ENCODE peak calls at places on chromosomes 13 and 19, in seven cellular contexts. I is spleen, J is SK-N-SH, R is fibroblast of mammary gland, L is lower lobe of right lung, Z is fibroblast of lung, E is cardiac muscle cell. X is an unnamed sample.

GRCh38 chr13:26377038-26377437 is 123.1 kb downstream of the CDK8 start:
- DNase-seq in I (no peak), L (no peak), J (peak; percentile 38), E (peak; percentile 29), R (peak; percentile 28), Z (peak; percentile 1), X (no peak)

GRCh38 chr19:34332027-34332786 is 32.8 kb upstream of the GPI start:
- DNase-seq in L (no peak), Z (no peak), I (no peak), R (no peak), J (no peak), E (no peak), X (no peak)

GRCh38 chr19:2087621-2088100 is 8.5 kb downstream of the MOB3A start:
- DNase-seq in R (no peak), Z (no peak), L (no peak), E (no peak), J (peak; percentile 12), I (peak; percentile 88), X (no peak)

GRCh38 chr13:97911311-97912138 is 42.0 kb upstream of the IPO5 start:
- DNase-seq in J (peak; percentile 14), E (peak; percentile 22), Z (peak; percentile 40), L (no peak), I (no peak), R (peak; percentile 65), X (no peak)

GRCh38 chr19:48859711-48860572 is 8.5 kb downstream of the PLEKHA4 start:
- DNase-seq in J (peak; percentile 55), E (no peak), I (no peak), R (no peak), Z (no peak), L (peak; percentile 70), X (no peak)

GRCh38 chr19:17973759-17974158 is 6.9 kb downstream of the KCNN1 start:
- DNase-seq in J (no peak), E (no peak), Z (no peak), L (no peak), I (no peak), R (no peak), X (no peak)

GRCh38 chr13:19927117-19927734 is 31.3 kb upstream of the ZMYM2 start:
- DNase-seq in E (peak; percentile 15), L (no peak), Z (peak; percentile 24), J (no peak), R (peak; percentile 57), I (no peak), X (no peak)

GRCh38 chr19:18226956-18227780 is 930 bp upstream of the PDE4C start:
- DNase-seq in L (no peak), E (no peak), Z (no peak), I (no peak), R (no peak), J (no peak), X (no peak)

GRCh38 chr19:40006273-40006691 is 9.4 kb downstream of the ZNF546 start:
- DNase-seq in J (no peak), I (no peak), E (peak; percentile 65), Z (peak; percentile 87), R (peak; percentile 94), L (no peak), X (no peak)

GRCh38 chr19:6030214-6030507 is 52.2 kb upstream of the RANBP3 start:
- DNase-seq in E (peak; percentile 81), J (no peak), Z (peak; percentile 89), I (no peak), L (no peak), R (peak; percentile 87), X (no peak)

GRCh38 chr19:52270266-52270885 is 989 bp downstream of the ZNF766 start:
- DNase-seq in Z (peak; percentile 15), R (peak; percentile 28), J (peak; percentile 64), I (no peak), E (no peak), L (no peak), X (no peak)

GRCh38 chr13:111902726-111903125 is 164.2 kb upstream of the SOX1 start:
- DNase-seq in Z (no peak), J (no peak), R (no peak), I (no peak), E (no peak), L (no peak), X (no peak)

GRCh38 chr19:44662686-44663085 is 8.6 kb upstream of the CEACAM19 start:
- DNase-seq in E (peak; percentile 43), L (no peak), Z (peak; percentile 61), I (no peak), R (peak; percentile 27), J (no peak), X (no peak)

GRCh38 chr19:18434411-18435184 is 3.3 kb downstream of the ISYNA1 start:
- DNase-seq in I (no peak), Z (no peak), L (no peak), R (no peak), J (no peak), E (no peak), X (no peak)

GRCh38 chr19:38499532-38499931 is 66.0 kb downstream of the RYR1 start:
- DNase-seq in Z (no peak), J (no peak), R (no peak), E (no peak), I (no peak), L (no peak), X (no peak)

GRCh38 chr13:49116873-49117272 is 103.3 kb upstream of the MLNR start:
- DNase-seq in R (no peak), E (no peak), J (no peak), L (no peak), Z (no peak), I (no peak), X (no peak)

GRCh38 chr13:30623392-30623791 is 5.7 kb downstream of the USPL1 start:
- DNase-seq in L (no peak), R (no peak), E (peak; percentile 76), J (no peak), I (no peak), Z (peak; percentile 55), X (no peak)

DNA sequence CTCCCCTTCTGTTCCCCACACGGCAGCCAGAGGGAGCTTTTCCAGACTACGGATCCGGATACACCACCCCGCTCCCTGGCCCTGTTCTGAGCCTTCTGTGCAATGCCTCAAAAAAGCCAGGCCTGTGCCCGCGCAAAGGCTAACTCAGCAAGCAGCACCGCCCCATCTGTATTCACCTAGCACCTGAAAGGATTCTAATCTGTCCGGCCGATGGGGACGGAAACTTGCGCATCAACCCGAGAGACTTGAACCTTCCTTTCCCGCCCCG is 589 bp downstream of the ZBTB45 start:
- DNase-seq in E (peak; percentile 82), L (peak; percentile 74), I (no peak), J (peak; percentile 88), R (peak; percentile 71), Z (peak; percentile 72), X (no peak)
- TF ChIP-seq CTCF in E (peak; percentile 78), L (peak; percentile 57), I (peak; percentile 47), J (no peak), R (peak; percentile 72), Z (peak; percentile 68), X (no peak)

GRCh38 chr13:76667551-76667950 is 218.7 kb downstream of the KCTD12 start:
- DNase-seq in E (peak; percentile 84), J (peak; percentile 4), L (no peak), I (no peak), Z (peak; percentile 42), R (peak; percentile 74), X (no peak)
- TF ChIP-seq CTCF in E (peak; percentile 56), J (peak; percentile 73), L (peak; percentile 40), I (peak; percentile 24), Z (peak; percentile 48), R (peak; percentile 51), X (peak; percentile 84)

GRCh38 chr13:106284358-106284757 is 251.1 kb downstream of the EFNB2 start:
- DNase-seq in Z (peak; percentile 12), E (peak; percentile 3), L (no peak), I (no peak), J (no peak), R (no peak), X (no peak)

GRCh38 chr13:106287351-106287750 is 248.1 kb downstream of the EFNB2 start:
- DNase-seq in I (no peak), J (no peak), R (no peak), Z (no peak), E (no peak), L (no peak), X (no peak)

GRCh38 chr13:106281426-106281825 is 254.0 kb downstream of the EFNB2 start:
- DNase-seq in J (no peak), E (no peak), I (no peak), Z (no peak), L (no peak), R (no peak), X (no peak)

GRCh38 chr13:106291006-106291405 is 244.5 kb downstream of the EFNB2 start:
- DNase-seq in L (no peak), I (no peak), J (no peak), R (peak; percentile 80), Z (peak; percentile 71), E (peak; percentile 44), X (no peak)

GRCh38 chr13:106286811-106287210 is 248.7 kb downstream of the EFNB2 start:
- DNase-seq in Z (no peak), I (no peak), R (no peak), E (no peak), L (no peak), J (no peak), X (no peak)
- TF ChIP-seq CTCF in Z (no peak), I (no peak), R (no peak), E (no peak), L (no peak), J (no peak), X (no peak)

GRCh38 chr13:113730145-113730750 is 28.8 kb upstream of the TMEM255B start:
- DNase-seq in Z (no peak), J (no peak), I (peak; percentile 66), L (peak; percentile 34), E (no peak), R (no peak), X (peak; percentile 77)

GRCh38 chr13:113729329-113730019 is 29.6 kb upstream of the TMEM255B start:
- DNase-seq in E (no peak), Z (peak; percentile 14), I (peak; percentile 73), L (peak; percentile 40), J (peak; percentile 70), R (peak; percentile 32), X (peak; percentile 79)

GRCh38 chr13:113726961-113727411 is 32.0 kb upstream of the TMEM255B start:
- DNase-seq in I (peak; percentile 86), Z (peak; percentile 70), L (peak; percentile 47), R (peak; percentile 70), E (peak; percentile 27), J (no peak), X (peak; percentile 95)

GRCh38 chr13:113730831-113731191 is 28.2 kb upstream of the TMEM255B start:
- DNase-seq in I (no peak), L (no peak), R (no peak), J (no peak), Z (no peak), E (no peak), X (no peak)

GRCh38 chr13:113728571-113729054 is 30.4 kb upstream of the TMEM255B start:
- DNase-seq in L (peak; percentile 41), I (peak; percentile 73), E (no peak), R (no peak), J (no peak), Z (no peak), X (peak; percentile 86)
- TF ChIP-seq CTCF in L (no peak), I (no peak), E (no peak), R (no peak), J (no peak), Z (no peak), X (no peak)

GRCh38 chr13:99575376-99575775 is 74.1 kb downstream of the TM9SF2 start:
- DNase-seq in I (no peak), Z (no peak), J (no peak), R (no peak), E (no peak), L (no peak), X (no peak)
- TF ChIP-seq CTCF in I (no peak), Z (no peak), J (no peak), R (no peak), E (no peak), L (no peak), X (no peak)

X was measured in chondrocyte.